ENCODE peak calls at places on chromosomes 13 and 19, in ten cellular contexts. Q, T, P, S, U, D, G, H, W and O are unnamed samples.
A peak's percentile ranks its signal among the peaks of the same experiment; 100 is the strongest.

GRCh38 chr13:31209172-31209818 is 9.5 kb downstream of the B3GLCT start:
- DNase-seq in Q (no peak), T (peak; percentile 13), P (no peak), S (no peak), U (peak; percentile 69), D (no peak), G (peak; percentile 78), H (peak; percentile 87), W (peak; percentile 43), O (peak; percentile 72)

GRCh38 chr13:100544866-100545683 is 43.5 kb downstream of the GGACT start:
- DNase-seq in Q (no peak), T (no peak), P (no peak), S (no peak), U (no peak), D (no peak), G (no peak), H (peak; percentile 70), W (no peak), O (no peak)

GRCh38 chr13:45737571-45738002 is 35.5 kb downstream of the CBY2 start:
- DNase-seq in Q (no peak), T (no peak), P (no peak), S (no peak), U (no peak), D (no peak), G (no peak), H (no peak), W (no peak), O (no peak)

GRCh38 chr19:45187421-45188100 is 9.0 kb downstream of the BLOC1S3 start:
- DNase-seq in Q (no peak), T (no peak), P (no peak), S (no peak), U (peak; percentile 77), D (no peak), G (peak; percentile 15), H (peak; percentile 18), W (peak; percentile 61), O (no peak)

GRCh38 chr13:35808846-35809245 is 322.3 kb downstream of the DCLK1 start:
- DNase-seq in Q (no peak), T (no peak), P (no peak), S (no peak), U (no peak), D (no peak), G (no peak), H (no peak), W (no peak), O (no peak)

GRCh38 chr19:48770223-48770622 is 14.9 kb downstream of the FGF21 start:
- DNase-seq in Q (no peak), T (peak; percentile 84), P (no peak), S (no peak), U (no peak), D (no peak), G (peak; percentile 85), H (no peak), W (no peak), O (peak; percentile 91)

GRCh38 chr19:39325778-39326680 is 5.4 kb upstream of the LRFN1 start:
- DNase-seq in Q (no peak), T (peak; percentile 17), P (no peak), S (no peak), U (no peak), D (no peak), G (no peak), H (no peak), W (no peak), O (peak; percentile 32)

GRCh38 chr13:113531041-113531873 is 40.7 kb upstream of the DCUN1D2 start:
- DNase-seq in Q (no peak), T (no peak), P (no peak), S (no peak), U (no peak), D (no peak), G (no peak), H (no peak), W (no peak), O (no peak)

GRCh38 chr19:47531640-47532387 is 17.0 kb upstream of the NAPA start:
- DNase-seq in Q (no peak), T (no peak), P (no peak), S (no peak), U (no peak), D (no peak), G (peak; percentile 29), H (no peak), W (no peak), O (no peak)

GRCh38 chr19:28126499-28126898 is 1086.5 kb downstream of the UQCRFS1 start:
- DNase-seq in Q (no peak), T (no peak), P (no peak), S (no peak), U (no peak), D (no peak), G (no peak), H (no peak), W (no peak), O (no peak)

GRCh38 chr19:8566855-8567254 is 10.4 kb downstream of the MYO1F start:
- DNase-seq in Q (no peak), T (no peak), P (no peak), S (no peak), U (no peak), D (no peak), G (no peak), H (no peak), W (no peak), O (no peak)